ENCODE peak calls at places on chromosomes 6 and 20, in ten cellular contexts. G is CD8-positive, alpha-beta T cell; J is transverse colon; E is heart right ventricle; V is endodermal cell; R is sigmoid colon; U is keratinocyte; D is cardiac fibroblast; B is thoracic aorta; P is lower leg skin. W is an unnamed sample.
A peak's percentile ranks its signal among the peaks of the same experiment; 100 is the strongest.

GRCh38 chr6:85864453-85865401 is 222.0 kb upstream of the SYNCRIP start:
- DNase-seq in G (no peak), J (no peak), E (no peak), V (no peak), R (no peak), U (no peak), D (peak; percentile 43), B (no peak), P (no peak), W (no peak)

GRCh38 chr6:166462461-166463135 is 79.9 kb upstream of the MPC1 start:
- DNase-seq in G (no peak), J (no peak), E (no peak), V (peak; percentile 60), R (no peak), U (no peak), D (no peak), B (no peak), P (no peak), W (no peak)

GRCh38 chr6:30834643-30835042 is 49.7 kb upstream of the DDR1 start:
- DNase-seq in G (peak; percentile 53), J (no peak), E (no peak), V (no peak), R (no peak), U (no peak), D (no peak), B (no peak), P (no peak), W (no peak)

GRCh38 chr6:165647041-165647440 is 16.0 kb downstream of the PDE10A start:
- DNase-seq in G (no peak), J (no peak), E (no peak), V (no peak), R (no peak), U (no peak), D (no peak), B (no peak), P (no peak), W (peak; percentile 95)

GRCh38 chr6:71665931-71666330 is 220.4 kb upstream of the RIMS1 start:
- DNase-seq in G (no peak), J (no peak), E (no peak), V (no peak), R (no peak), U (no peak), D (no peak), B (no peak), P (no peak), W (no peak)

GRCh38 chr6:7171119-7171518 is 63.4 kb downstream of the RREB1 start:
- DNase-seq in G (no peak), J (peak; percentile 77), E (no peak), V (peak; percentile 44), R (no peak), U (no peak), D (no peak), B (no peak), P (peak; percentile 11), W (no peak)

GRCh38 chr6:47787620-47788497 is 6.0 kb downstream of the OPN5 start:
- DNase-seq in G (peak; percentile 64), J (peak; percentile 47), E (peak; percentile 29), V (peak; percentile 84), R (peak; percentile 65), U (peak; percentile 86), D (peak; percentile 66), B (no peak), P (peak; percentile 21), W (no peak)

GRCh38 chr6:27250277-27250954 is 2.9 kb downstream of the PRSS16 start:
- DNase-seq in G (no peak), J (no peak), E (no peak), V (peak; percentile 72), R (no peak), U (no peak), D (no peak), B (no peak), P (no peak), W (no peak)

GRCh38 chr20:58652606-58653303 is 1.7 kb downstream of the STX16 start:
- DNase-seq in G (no peak), J (no peak), E (no peak), V (no peak), R (no peak), U (no peak), D (no peak), B (no peak), P (no peak), W (no peak)

GRCh38 chr6:43076093-43076927 is at the start of gene PTK7:
- DNase-seq in G (no peak), J (no peak), E (peak; percentile 16), V (peak; percentile 96), R (no peak), U (no peak), D (peak; percentile 75), B (no peak), P (no peak), W (no peak)

GRCh38 chr6:43077981-43078411 is 1.9 kb downstream of the PTK7 start:
- DNase-seq in G (no peak), J (no peak), E (no peak), V (peak; percentile 63), R (no peak), U (no peak), D (peak; percentile 62), B (no peak), P (no peak), W (no peak)

GRCh38 chr6:43081043-43081442 is 4.9 kb downstream of the PTK7 start:
- DNase-seq in G (no peak), J (no peak), E (no peak), V (no peak), R (no peak), U (no peak), D (no peak), B (no peak), P (no peak), W (no peak)

GRCh38 chr6:43076928-43077809 is 1.1 kb downstream of the PTK7 start:
- DNase-seq in G (no peak), J (no peak), E (no peak), V (peak; percentile 93), R (no peak), U (no peak), D (peak; percentile 47), B (no peak), P (no peak), W (no peak)

GRCh38 chr6:43078651-43079050 is 2.5 kb downstream of the PTK7 start:
- DNase-seq in G (no peak), J (no peak), E (no peak), V (no peak), R (no peak), U (no peak), D (peak; percentile 35), B (no peak), P (no peak), W (no peak)
- H3K4me3 ChIP-seq in G (no peak overlapping the region), J (no peak overlapping the region), E (no peak overlapping the region), V (peak overlapping the region; percentile 95), R (no peak overlapping the region), U (no peak overlapping the region), D (no peak overlapping the region), B (no peak overlapping the region), P (no peak overlapping the region), W (no peak overlapping the region)

DNA sequence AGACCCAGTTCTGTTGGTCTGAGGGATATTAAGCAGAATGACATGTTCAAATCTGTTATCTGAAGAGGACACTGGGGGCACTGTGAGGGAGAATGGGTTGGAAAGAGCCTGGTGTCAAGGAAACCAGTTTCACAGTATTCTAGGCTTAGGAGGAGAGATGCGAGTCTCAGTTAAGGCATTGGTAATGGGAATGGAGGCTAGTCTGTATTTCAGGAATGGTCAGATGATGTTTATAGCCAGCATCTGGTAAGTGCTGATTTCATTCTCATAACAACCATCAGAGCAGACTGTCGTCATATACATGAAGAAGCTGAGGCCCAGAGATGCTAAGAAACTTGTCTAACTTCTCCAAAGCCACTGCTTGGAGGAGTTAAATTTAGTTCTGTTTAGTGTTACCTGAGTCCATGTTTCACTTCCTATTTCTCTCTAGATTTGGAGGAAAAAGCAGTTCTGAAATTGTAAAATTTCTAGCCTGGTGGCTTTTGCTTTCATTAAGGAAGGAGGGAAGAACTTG is 242.0 kb downstream of the ARID1B start:
- DNase-seq in G (no peak), J (no peak), E (no peak), V (no peak), R (no peak), U (no peak), D (no peak), B (no peak), P (no peak), W (no peak)
- TF ChIP-seq CTCF in G (no peak), J (no peak), E (no peak), V (peak; percentile 58), R (no peak), U (no peak), D (no peak), B (no peak), P (no peak), W (no peak)

DNA sequence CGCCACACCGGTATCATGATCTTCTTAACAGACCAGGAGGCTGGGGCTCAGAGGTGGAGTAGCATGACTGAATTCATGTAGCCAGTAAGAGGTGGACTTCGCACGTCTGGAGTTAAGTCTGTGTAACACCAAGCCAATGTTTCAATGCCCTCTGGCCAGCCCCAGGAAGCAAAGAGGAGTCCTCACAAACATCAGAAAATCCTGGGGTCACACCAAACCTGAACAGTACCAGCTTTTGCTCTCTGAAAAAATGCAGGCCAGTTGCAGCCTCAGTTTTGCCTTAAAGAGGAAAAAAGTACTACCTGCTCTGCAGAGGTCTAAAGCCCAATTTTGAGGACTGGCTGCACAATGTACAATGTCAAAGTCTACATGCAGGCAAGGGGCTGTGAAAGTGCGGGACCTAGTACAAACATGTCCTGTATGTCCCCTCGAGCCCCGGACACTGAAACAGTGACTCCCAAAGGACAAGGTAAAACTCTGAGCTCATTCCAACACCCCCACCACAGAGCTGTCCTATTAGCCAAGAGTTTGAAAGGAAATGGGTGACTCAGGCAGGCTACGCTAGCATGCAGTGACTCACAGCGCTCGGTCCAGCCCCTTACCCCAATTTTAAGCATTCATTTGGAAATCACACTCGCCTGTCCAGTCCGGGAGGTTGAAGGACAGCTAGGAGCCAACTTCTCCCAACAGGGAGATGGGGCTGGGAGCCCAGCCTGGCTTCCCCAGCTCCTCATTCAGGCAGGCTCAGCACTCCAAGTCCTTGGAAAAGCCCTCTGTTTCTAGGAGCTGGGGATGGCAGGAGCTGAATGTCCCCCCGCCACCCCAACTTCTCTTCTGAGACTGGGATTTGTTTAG is 4.1 kb downstream of the SDC4 start:
- DNase-seq in G (no peak), J (peak; percentile 76), E (no peak), V (peak; percentile 67), R (peak; percentile 88), U (no peak), D (peak; percentile 90), B (peak; percentile 48), P (peak; percentile 64), W (no peak)
- H3K4me3 ChIP-seq in G (no peak overlapping the region), J (peak overlapping the region; percentile 58), E (peak overlapping the region; percentile 77), V (peak overlapping the region; percentile 95), R (peak overlapping the region; percentile 92), U (peak overlapping the region; percentile 92), D (peak overlapping the region; percentile 32), B (peak overlapping the region; percentile 85), P (no peak overlapping the region), W (peak overlapping the region; percentile 48)

DNA sequence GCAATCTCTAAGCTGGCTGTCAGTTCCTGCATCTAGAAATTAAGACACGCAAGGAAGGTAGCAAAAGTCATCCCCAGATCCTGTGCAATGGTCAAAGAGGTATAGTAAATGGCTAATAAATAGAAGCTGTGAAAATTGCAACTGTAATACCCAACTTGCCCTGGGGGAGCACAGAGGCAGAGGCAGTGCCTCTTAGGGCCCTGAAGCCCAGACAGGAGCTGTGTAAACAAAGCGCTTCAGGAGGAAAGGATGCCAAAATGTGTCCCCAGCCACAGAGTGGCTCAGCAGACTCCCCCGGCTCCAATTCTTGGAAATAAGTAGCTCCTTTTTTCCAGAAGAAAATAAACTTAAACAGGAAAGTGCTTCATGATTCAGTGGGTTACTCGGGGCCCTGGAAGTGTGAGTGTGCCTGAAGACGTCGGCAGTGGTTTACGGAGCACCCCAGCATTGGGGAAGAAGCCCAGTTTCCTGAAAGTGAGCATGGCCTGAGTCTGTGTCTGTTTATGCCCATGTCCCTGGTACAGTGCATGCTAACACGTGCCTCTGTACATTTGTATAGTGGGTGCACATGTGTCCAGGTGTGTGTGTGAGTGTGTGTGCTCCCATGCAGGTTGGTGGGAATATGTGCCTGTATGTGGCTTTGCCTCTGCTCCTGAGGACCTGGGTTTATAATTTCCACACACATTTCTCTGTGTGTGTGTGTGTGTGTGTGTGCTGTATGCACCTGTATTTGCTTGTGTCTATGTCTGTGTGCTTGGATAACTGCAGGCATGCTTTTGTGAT is 246.7 kb downstream of the MAFB start:
- DNase-seq in G (no peak), J (no peak), E (no peak), V (peak; percentile 77), R (no peak), U (no peak), D (peak; percentile 19), B (no peak), P (no peak), W (no peak)
- TF ChIP-seq CTCF in G (no peak), J (no peak), E (no peak), V (peak; percentile 75), R (no peak), U (no peak), D (no peak), B (peak; percentile 32), P (no peak), W (peak; percentile 20)

W was measured in LNCaP clone FGC.